ENCODE peak calls at places on chromosome 16, in six cellular contexts. V, D, C, P, S and M are unnamed samples.

GRCh38 chr16:86786338-86786737 is 208.0 kb downstream of the FOXL1 start:
- DNase-seq in D (no peak), C (no peak), S (no peak), P (no peak), V (no peak), M (no peak)

GRCh38 chr16:87027056-87027616 is 290.1 kb downstream of the C16orf95 start:
- DNase-seq in S (no peak), C (no peak), P (no peak), D (no peak), V (no peak), M (no peak)

GRCh38 chr16:56348168-56349085 is 76.9 kb downstream of the AMFR start:
- DNase-seq in P (no peak), C (no peak), V (no peak), S (no peak), D (no peak), M (no peak)

GRCh38 chr16:81754810-81755209 is 24.3 kb upstream of the PLCG2 start:
- DNase-seq in S (no peak), C (no peak), P (no peak), V (no peak), D (no peak), M (no peak)

GRCh38 chr16:54934536-54935410 is 4.1 kb downstream of the IRX5 start:
- DNase-seq in S (no peak), P (no peak), D (peak; percentile 30), C (no peak), V (no peak), M (peak; percentile 62)

GRCh38 chr16:77223184-77223583 is 24.0 kb downstream of the SYCE1L start:
- DNase-seq in S (peak; percentile 8), P (no peak), V (no peak), D (no peak), C (no peak), M (no peak)

GRCh38 chr16:27717726-27718125 is 167.8 kb downstream of the KATNIP start:
- DNase-seq in C (no peak), D (no peak), V (no peak), P (no peak), S (no peak), M (no peak)

GRCh38 chr16:81195907-81196534 is 42.5 kb upstream of the BCO1 start:
- DNase-seq in S (no peak), C (no peak), V (no peak), P (no peak), D (no peak), M (no peak)

GRCh38 chr16:35731341-35732040 is 2272.1 kb downstream of the TP53TG3F start:
- DNase-seq in S (no peak), V (no peak), D (no peak), P (no peak), C (no peak), M (no peak)

GRCh38 chr16:74718140-74718539 is 17.5 kb upstream of the MLKL start:
- DNase-seq in P (no peak), C (no peak), V (no peak), D (no peak), S (no peak), M (no peak)

GRCh38 chr16:12201216-12201615 is 224.7 kb downstream of the SNX29 start:
- DNase-seq in P (no peak), D (no peak), V (no peak), S (no peak), C (no peak), M (peak; percentile 41)

GRCh38 chr16:12390644-12391043 is 413.0 kb downstream of the CPPED1 start:
- DNase-seq in P (peak; percentile 16), S (peak; percentile 33), C (no peak), V (no peak), D (no peak), M (peak; percentile 54)

GRCh38 chr16:20298452-20298851 is 28.9 kb downstream of the GP2 start:
- DNase-seq in D (no peak), V (no peak), C (no peak), P (no peak), S (no peak), M (no peak)

GRCh38 chr16:83271123-83271522 is 536.7 kb upstream of the HSBP1 start:
- DNase-seq in D (no peak), C (no peak), S (no peak), P (no peak), V (no peak), M (no peak)

GRCh38 chr16:82108101-82108500 is 61.9 kb downstream of the MPHOSPH6 start:
- DNase-seq in C (no peak), D (no peak), S (no peak), V (no peak), P (no peak), M (no peak)

GRCh38 chr16:26951950-26952349 is 114.8 kb upstream of the C16orf82 start:
- DNase-seq in P (no peak), S (no peak), C (no peak), V (no peak), D (peak; percentile 31), M (peak; percentile 20)

GRCh38 chr16:76278976-76279375 is 1.8 kb downstream of the CNTNAP4 start:
- DNase-seq in P (peak; percentile 52), C (no peak), D (peak; percentile 59), S (peak; percentile 20), V (no peak), M (peak; percentile 58)

GRCh38 chr16:66070140-66070887 is 296.2 kb upstream of the CDH5 start:
- DNase-seq in V (no peak), P (peak; percentile 74), C (no peak), D (peak; percentile 71), S (no peak), M (peak; percentile 96)

GRCh38 chr16:89700649-89701424 is 668 bp downstream of the SPATA2L start:
- DNase-seq in S (peak; percentile 57), P (peak; percentile 65), D (peak; percentile 93), V (no peak), C (no peak), M (peak; percentile 41)

GRCh38 chr16:54093281-54093680 is 193.3 kb downstream of the IRX3 start:
- DNase-seq in V (no peak), P (no peak), S (no peak), C (no peak), D (no peak), M (peak; percentile 37)

GRCh38 chr16:30068750-30069574 is 3.4 kb downstream of the ALDOA start:
- DNase-seq in V (no peak), C (no peak), P (peak; percentile 59), D (no peak), S (peak; percentile 29), M (no peak)

GRCh38 chr16:57725077-57725953 is 10.3 kb upstream of the KATNB1 start:
- DNase-seq in S (peak; percentile 2), C (no peak), D (no peak), P (no peak), V (no peak), M (no peak)

GRCh38 chr16:58022601-58023371 is 2.8 kb upstream of the MMP15 start:
- DNase-seq in D (peak; percentile 77), S (peak; percentile 49), C (no peak), P (no peak), V (no peak), M (peak; percentile 77)

GRCh38 chr16:12120982-12121652 is 144.6 kb downstream of the SNX29 start:
- DNase-seq in D (no peak), P (no peak), S (no peak), C (no peak), V (no peak), M (no peak)

DNA sequence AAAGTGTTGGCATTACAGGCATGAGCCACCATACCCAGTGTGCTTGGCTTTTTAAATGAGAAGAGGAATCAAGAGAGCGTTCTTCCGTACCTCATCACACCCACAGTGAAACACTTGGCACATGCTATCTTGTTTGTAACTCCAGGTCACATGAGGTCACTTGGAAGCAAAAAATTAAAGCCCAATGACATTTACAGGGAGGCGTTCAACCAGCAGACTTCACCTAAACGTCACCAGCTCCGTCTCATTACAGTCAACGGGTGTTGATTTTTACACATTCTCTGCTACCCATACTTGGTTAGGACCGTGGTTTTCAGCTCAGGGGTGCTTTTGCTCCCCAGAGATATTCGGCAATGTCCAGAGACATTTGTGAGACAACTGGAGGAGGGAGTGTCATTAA is 127.0 kb downstream of the XYLT1 start:
- DNase-seq in C (no peak), S (no peak), P (no peak), V (no peak), D (no peak), M (no peak)
- H2AFZ ChIP-seq in C (no peak overlapping the region), S (no peak overlapping the region), P (no peak overlapping the region), V (no peak overlapping the region), D (no peak overlapping the region), M (no peak overlapping the region)

DNA sequence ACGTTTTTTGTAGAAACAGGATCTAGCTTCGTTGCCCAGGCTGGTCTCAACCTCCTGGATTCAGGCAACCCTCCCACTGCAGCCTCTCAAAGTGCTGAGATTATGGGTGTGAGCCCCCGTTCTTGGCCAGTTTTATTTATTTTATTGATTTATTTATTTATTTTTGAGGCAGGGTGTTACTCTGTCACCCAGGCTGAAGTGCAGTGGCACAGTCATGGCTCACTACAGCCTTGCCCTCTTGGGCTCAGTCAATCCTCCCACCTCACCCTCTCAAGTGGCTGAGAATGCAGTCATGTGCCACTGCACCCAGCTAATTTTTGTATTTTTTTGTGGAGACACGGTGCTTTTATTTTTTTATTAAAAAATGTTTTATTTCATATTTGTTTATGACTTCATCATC is 79.9 kb upstream of the ATF7IP2 start:
- DNase-seq in D (no peak), P (no peak), C (no peak), V (no peak), S (no peak), M (no peak)
- H2AFZ ChIP-seq in D (no peak overlapping the region), P (no peak overlapping the region), C (no peak overlapping the region), V (no peak overlapping the region), S (no peak overlapping the region), M (no peak overlapping the region)

GRCh38 chr16:47778106-47778803 is 317.1 kb downstream of the PHKB start:
- DNase-seq in C (no peak), V (no peak), D (no peak), P (no peak), S (no peak), M (peak; percentile 19)
- H2AFZ ChIP-seq in C (no peak overlapping the region), V (no peak overlapping the region), D (no peak overlapping the region), P (no peak overlapping the region), S (no peak overlapping the region), M (no peak overlapping the region)

GRCh38 chr16:85541619-85542547 is 71.2 kb upstream of the GSE1 start:
- DNase-seq in V (no peak), D (no peak), C (no peak), P (no peak), S (no peak), M (no peak)
- H2AFZ ChIP-seq in V (no peak overlapping the region), D (no peak overlapping the region), C (no peak overlapping the region), P (no peak overlapping the region), S (no peak overlapping the region), M (no peak overlapping the region)

GRCh38 chr16:24997665-24998064 is 17.5 kb downstream of the ARHGAP17 start:
- DNase-seq in C (no peak), V (no peak), S (no peak), P (no peak), D (no peak), M (no peak)
- H2AFZ ChIP-seq in C (no peak overlapping the region), V (no peak overlapping the region), S (no peak overlapping the region), P (no peak overlapping the region), D (no peak overlapping the region), M (no peak overlapping the region)